ENCODE peak calls at places on chromosome 12, in nine cellular contexts. D, U, J, M, F, A, Y, Q and W are unnamed samples.

GRCh38 chr12:752673-753400 is 458 bp downstream of the WNK1 start:
- DNase-seq in D (peak; percentile 72), U (peak; percentile 71), J (no peak), M (peak; percentile 36), F (peak; percentile 48), A (peak; percentile 38), Y (peak; percentile 21), Q (peak; percentile 80), W (peak; percentile 57)

GRCh38 chr12:113133036-113133435 is 2.5 kb downstream of the RASAL1 start:
- DNase-seq in D (no peak), U (no peak), J (no peak), M (no peak), F (no peak), A (no peak), Y (no peak), Q (no peak), W (no peak)

GRCh38 chr12:111424189-111424792 is 18.6 kb downstream of the SH2B3 start:
- DNase-seq in D (no peak), U (no peak), J (no peak), M (no peak), F (no peak), A (no peak), Y (no peak), Q (no peak), W (no peak)

GRCh38 chr12:45362291-45362690 is 146.4 kb downstream of the ANO6 start:
- DNase-seq in D (no peak), U (no peak), J (no peak), M (no peak), F (no peak), A (no peak), Y (no peak), Q (no peak), W (no peak)

GRCh38 chr12:103800252-103800771 is 40.7 kb downstream of the NT5DC3 start:
- DNase-seq in D (no peak), U (no peak), J (peak; percentile 63), M (peak; percentile 71), F (peak; percentile 88), A (peak; percentile 74), Y (peak; percentile 73), Q (peak; percentile 82), W (peak; percentile 67)

GRCh38 chr12:127480775-127481314 is 786.1 kb upstream of the TMEM132C start:
- DNase-seq in D (no peak), U (no peak), J (no peak), M (no peak), F (no peak), A (no peak), Y (no peak), Q (no peak), W (no peak)

GRCh38 chr12:22538336-22538735 is 6.0 kb downstream of the C2CD5 start:
- DNase-seq in D (no peak), U (no peak), J (no peak), M (peak; percentile 40), F (no peak), A (no peak), Y (peak; percentile 46), Q (no peak), W (no peak)

GRCh38 chr12:98416845-98417244 is 98.5 kb upstream of the TMPO start:
- DNase-seq in D (no peak), U (no peak), J (no peak), M (peak; percentile 68), F (peak; percentile 44), A (peak; percentile 85), Y (peak; percentile 57), Q (no peak), W (no peak)

GRCh38 chr12:113201187-113202177 is 16.0 kb downstream of the RITA1 start:
- DNase-seq in D (no peak), U (no peak), J (no peak), M (no peak), F (no peak), A (no peak), Y (no peak), Q (no peak), W (no peak)

GRCh38 chr12:76422878-76423438 is 74.7 kb upstream of the BBS10 start:
- DNase-seq in D (no peak), U (no peak), J (peak; percentile 20), M (peak; percentile 39), F (peak; percentile 69), A (peak; percentile 86), Y (peak; percentile 82), Q (no peak), W (no peak)

GRCh38 chr12:23945249-23945648 is 4.2 kb downstream of the SOX5 start:
- DNase-seq in D (no peak), U (no peak), J (no peak), M (no peak), F (no peak), A (no peak), Y (no peak), Q (no peak), W (no peak)

GRCh38 chr12:11943919-11944318 is 126.8 kb upstream of the BCL2L14 start:
- DNase-seq in D (no peak), U (no peak), J (no peak), M (no peak), F (no peak), A (no peak), Y (no peak), Q (no peak), W (no peak)

GRCh38 chr12:121512561-121512960 is 68.3 kb downstream of the KDM2B start:
- DNase-seq in D (no peak), U (no peak), J (no peak), M (no peak), F (no peak), A (no peak), Y (no peak), Q (no peak), W (no peak)

GRCh38 chr12:39319180-39319579 is 123.7 kb downstream of the KIF21A start:
- DNase-seq in D (no peak), U (no peak), J (no peak), M (no peak), F (no peak), A (no peak), Y (no peak), Q (no peak), W (no peak)

GRCh38 chr12:65415826-65416225 is 137.3 kb downstream of the MSRB3 start:
- DNase-seq in D (no peak), U (no peak), J (no peak), M (peak; percentile 23), F (no peak), A (no peak), Y (peak; percentile 58), Q (no peak), W (no peak)

DNA sequence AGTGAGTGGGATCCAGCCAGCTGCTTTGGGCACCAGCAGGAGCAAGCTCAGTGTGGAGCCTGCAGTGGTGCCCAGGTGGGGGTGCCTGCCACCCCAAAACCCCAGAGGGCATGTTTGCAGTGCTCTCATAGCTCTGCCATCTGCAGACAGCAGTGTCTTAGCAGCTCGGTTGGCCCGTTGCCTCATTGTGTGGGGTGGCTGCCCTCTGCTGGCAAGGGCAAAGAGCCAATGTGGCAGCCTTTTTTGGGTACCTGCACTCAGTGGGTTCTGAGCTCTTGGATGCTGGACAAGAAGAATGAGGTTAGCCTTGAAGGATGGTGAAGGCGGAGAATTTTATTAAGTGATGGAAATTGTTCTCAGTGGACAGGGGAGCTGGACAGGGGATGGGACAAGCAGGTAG is 52.3 kb downstream of the NEUROD4 start:
- DNase-seq in D (no peak), U (peak; percentile 27), J (no peak), M (peak; percentile 15), F (no peak), A (peak; percentile 14), Y (no peak), Q (no peak), W (peak; percentile 55)
- TF ChIP-seq CTCF in D (peak; percentile 27), U (peak; percentile 31), J (no peak), M (peak; percentile 34), F (peak; percentile 35), A (peak; percentile 39), Y (no peak), Q (peak; percentile 23), W (peak; percentile 45)

GRCh38 chr12:123939716-123940626 is 32.7 kb downstream of the CCDC92 start:
- DNase-seq in D (no peak), U (no peak), J (no peak), M (no peak), F (no peak), A (no peak), Y (no peak), Q (peak; percentile 55), W (no peak)

GRCh38 chr12:123936956-123937706 is 35.5 kb downstream of the CCDC92 start:
- DNase-seq in D (no peak), U (no peak), J (no peak), M (no peak), F (no peak), A (no peak), Y (no peak), Q (peak; percentile 61), W (no peak)

GRCh38 chr12:123937707-123938600 is 34.7 kb downstream of the CCDC92 start:
- DNase-seq in D (no peak), U (no peak), J (no peak), M (no peak), F (no peak), A (peak; percentile 31), Y (peak; percentile 17), Q (peak; percentile 54), W (no peak)

GRCh38 chr12:123940627-123940966 is 32.0 kb downstream of the CCDC92 start:
- DNase-seq in D (no peak), U (no peak), J (no peak), M (no peak), F (no peak), A (no peak), Y (no peak), Q (peak; percentile 16), W (no peak)

GRCh38 chr12:123938679-123939480 is 33.8 kb downstream of the CCDC92 start:
- DNase-seq in D (no peak), U (peak; percentile 35), J (no peak), M (peak; percentile 6), F (no peak), A (peak; percentile 14), Y (no peak), Q (peak; percentile 58), W (no peak)
- TF ChIP-seq CTCF in D (peak; percentile 33), U (peak; percentile 47), J (peak; percentile 46), M (peak; percentile 43), F (peak; percentile 48), A (peak; percentile 58), Y (peak; percentile 39), Q (no peak), W (peak; percentile 38)

DNA sequence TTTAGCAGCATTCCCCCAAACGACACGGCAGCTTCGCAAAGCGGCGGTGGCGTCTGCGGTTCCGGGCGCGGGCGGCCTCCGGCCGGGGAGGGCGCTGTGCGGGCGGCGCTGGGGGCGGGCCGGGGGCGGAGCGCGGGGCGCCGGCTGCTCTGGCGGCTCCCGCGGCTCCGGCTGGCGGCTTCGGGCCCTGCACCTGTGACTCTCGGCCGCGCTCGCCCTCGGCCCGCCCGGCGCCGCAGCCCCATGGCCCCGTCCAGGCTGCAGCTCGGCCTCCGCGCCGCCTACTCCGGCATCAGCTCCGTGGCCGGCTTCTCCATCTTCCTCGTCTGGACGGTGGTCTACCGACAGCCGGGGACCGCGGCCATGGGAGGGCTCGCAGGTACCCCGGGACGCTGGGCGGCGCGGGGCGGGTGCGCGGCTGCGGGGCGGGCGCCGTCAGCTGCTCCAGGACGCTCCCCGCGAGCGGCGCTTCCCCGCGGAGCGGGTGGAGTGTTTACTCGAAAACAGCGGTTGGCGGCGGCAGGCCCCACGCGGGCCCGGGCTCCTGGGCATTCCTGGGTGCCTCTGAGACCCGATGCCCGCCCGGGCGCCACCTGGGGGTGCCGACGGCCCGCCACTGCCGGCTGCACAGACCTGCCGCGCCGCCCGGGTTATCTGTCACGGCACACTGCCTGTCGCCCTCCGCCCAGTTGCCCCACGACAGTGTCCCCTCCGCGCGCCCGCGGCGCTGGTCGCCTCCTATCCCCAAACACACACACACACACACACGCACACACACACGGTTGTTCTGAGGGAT is at the start of gene SLC48A1:
- DNase-seq in D (peak; percentile 71), U (peak; percentile 85), J (no peak), M (peak; percentile 25), F (no peak), A (peak; percentile 53), Y (peak; percentile 46), Q (peak; percentile 81), W (peak; percentile 80)
- TF ChIP-seq CTCF in D (peak; percentile 41), U (no peak), J (peak; percentile 37), M (no peak), F (peak; percentile 29), A (peak; percentile 40), Y (peak; percentile 39), Q (peak; percentile 42), W (peak; percentile 54)

GRCh38 chr12:117045998-117046374 is 53.2 kb downstream of the TESC start:
- DNase-seq in D (no peak), U (peak; percentile 33), J (no peak), M (no peak), F (no peak), A (no peak), Y (no peak), Q (no peak), W (no peak)
- TF ChIP-seq CTCF in D (peak; percentile 41), U (peak; percentile 15), J (no peak), M (no peak), F (no peak), A (peak; percentile 23), Y (no peak), Q (no peak), W (peak; percentile 12)